ENCODE peak calls at places on chromosome 7, in nine cellular contexts. U is H9, W is HFF-Myc, Y is Caco-2, Q is neural crest cell, S is HFFc6, T is MCF 10A, Z is neural progenitor cell, C is GM13976. M is an unnamed sample.
A peak's percentile ranks its signal among the peaks of the same experiment; 100 is the strongest.

GRCh38 chr7:42285383-42285824 is 48.4 kb upstream of the GLI3 start:
- DNase-seq in S (no peak), Q (no peak), U (no peak), C (no peak), Y (no peak), Z (no peak), T (peak; percentile 15), W (no peak), M (no peak)

GRCh38 chr7:114979388-114979787 is 57.5 kb downstream of the MDFIC start:
- DNase-seq in Y (no peak), C (no peak), U (no peak), S (no peak), T (peak; percentile 76), Q (no peak), Z (no peak), W (no peak), M (no peak)

GRCh38 chr7:81415181-81415580 is 354.7 kb downstream of the HGF start:
- DNase-seq in Q (no peak), T (no peak), C (no peak), W (no peak), Y (no peak), Z (no peak), U (no peak), S (peak; percentile 38), M (no peak)

GRCh38 chr7:98244871-98245270 is 7.2 kb downstream of the TECPR1 start:
- DNase-seq in T (no peak), Z (no peak), Y (no peak), S (no peak), C (peak; percentile 19), W (no peak), U (no peak), Q (no peak), M (no peak)

GRCh38 chr7:154929006-154929726 is 73.8 kb downstream of the PAXIP1 start:
- DNase-seq in C (no peak), S (no peak), T (peak; percentile 37), U (no peak), Q (no peak), W (no peak), Y (no peak), Z (no peak), M (no peak)

GRCh38 chr7:132655071-132655761 is 78.9 kb upstream of the PLXNA4 start:
- DNase-seq in Z (peak; percentile 36), S (no peak), T (no peak), Y (no peak), Q (no peak), W (no peak), U (peak; percentile 53), C (no peak), M (peak; percentile 30)

GRCh38 chr7:117076426-117076943 is 123.2 kb downstream of the ST7 start:
- DNase-seq in Q (no peak), Z (no peak), S (no peak), C (no peak), U (no peak), Y (no peak), T (no peak), W (no peak), M (no peak)

GRCh38 chr7:79320741-79321473 is 132.6 kb downstream of the MAGI2 start:
- DNase-seq in S (no peak), U (no peak), Q (no peak), Y (no peak), Z (no peak), W (no peak), T (no peak), C (no peak), M (no peak)

GRCh38 chr7:39624202-39624807 is 933 bp downstream of the RALA start:
- DNase-seq in Z (peak; percentile 47), C (peak; percentile 53), U (no peak), T (peak; percentile 52), S (no peak), Q (no peak), W (no peak), Y (no peak), M (no peak)

GRCh38 chr7:139714163-139714901 is 63.5 kb downstream of the HIPK2 start:
- DNase-seq in T (no peak), Y (no peak), S (no peak), W (no peak), C (peak; percentile 89), Q (no peak), U (peak; percentile 51), Z (peak; percentile 26), M (peak; percentile 80)

GRCh38 chr7:26681819-26682418 is 182.5 kb downstream of the SKAP2 start:
- DNase-seq in T (peak; percentile 54), U (no peak), Y (no peak), S (peak; percentile 13), C (peak; percentile 10), Q (no peak), W (no peak), Z (no peak), M (no peak)

GRCh38 chr7:9608560-9608959 is 1175.2 kb downstream of the NXPH1 start:
- DNase-seq in Q (no peak), Z (no peak), C (no peak), U (no peak), Y (no peak), T (no peak), W (no peak), S (no peak), M (no peak)

GRCh38 chr7:303425-303824 is 13.5 kb downstream of the FOXL3 start:
- DNase-seq in C (no peak), U (no peak), Z (no peak), Q (no peak), S (no peak), W (no peak), Y (peak; percentile 24), T (no peak), M (no peak)

GRCh38 chr7:138861051-138861450 is 63.1 kb upstream of the ATP6V0A4 start:
- DNase-seq in T (no peak), Y (no peak), Q (no peak), W (no peak), U (no peak), Z (no peak), S (no peak), C (no peak), M (no peak)

GRCh38 chr7:103748680-103749079 is 240.8 kb downstream of the RELN start:
- DNase-seq in Y (no peak), Z (no peak), U (no peak), Q (no peak), S (no peak), W (no peak), T (no peak), C (no peak), M (no peak)

GRCh38 chr7:103751476-103751875 is 238.0 kb downstream of the RELN start:
- DNase-seq in T (no peak), S (no peak), Y (no peak), Q (no peak), Z (no peak), C (no peak), U (no peak), W (no peak), M (no peak)

DNA sequence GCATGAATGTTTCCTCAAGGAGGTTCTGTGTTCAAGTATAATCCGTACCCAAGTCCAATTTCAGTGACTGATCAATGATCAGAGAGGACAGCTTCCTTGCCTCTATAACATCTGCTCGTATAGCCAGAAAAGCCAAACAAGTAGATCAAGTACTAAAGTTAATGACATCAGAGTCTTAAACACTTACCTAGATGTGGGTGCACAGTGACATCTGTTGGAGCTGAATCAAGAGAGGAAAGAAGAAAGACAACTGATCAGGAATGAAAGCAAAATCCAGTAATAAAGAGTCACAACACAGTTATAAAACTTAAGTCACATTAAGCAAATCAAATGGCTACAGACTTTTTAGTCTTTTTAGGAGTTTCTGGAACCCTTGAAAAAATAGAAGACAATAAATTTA is 236.5 kb downstream of the RELN start:
- DNase-seq in T (no peak), C (no peak), Z (no peak), Q (no peak), Y (no peak), S (no peak), W (no peak), U (no peak), M (no peak)
- TF ChIP-seq CTCF in T (peak; percentile 21), C (no peak), Z (no peak), Q (no peak), Y (peak; percentile 28), S (peak; percentile 33), W (no peak), U (no peak), M (no peak)

GRCh38 chr7:99554929-99555328 is 3.0 kb upstream of the FAM200A start:
- DNase-seq in Z (no peak), W (no peak), U (no peak), C (no peak), T (no peak), Q (no peak), S (no peak), Y (no peak), M (no peak)

GRCh38 chr7:99557196-99557607 is 1.2 kb upstream of the ZNF655 start:
- DNase-seq in Z (peak; percentile 16), S (no peak), C (no peak), U (no peak), Y (no peak), Q (no peak), W (no peak), T (no peak), M (no peak)

GRCh38 chr7:99558306-99559275 is at the start of gene ZNF655:
- DNase-seq in S (peak; percentile 77), Q (peak; percentile 94), Z (peak; percentile 96), C (peak; percentile 97), Y (peak; percentile 79), T (peak; percentile 85), U (peak; percentile 94), W (no peak), M (peak; percentile 90)

GRCh38 chr7:99559276-99559915 is 954 bp downstream of the ZNF655 start:
- DNase-seq in Z (no peak), C (no peak), U (no peak), Y (no peak), W (no peak), T (no peak), S (no peak), Q (no peak), M (no peak)

DNA sequence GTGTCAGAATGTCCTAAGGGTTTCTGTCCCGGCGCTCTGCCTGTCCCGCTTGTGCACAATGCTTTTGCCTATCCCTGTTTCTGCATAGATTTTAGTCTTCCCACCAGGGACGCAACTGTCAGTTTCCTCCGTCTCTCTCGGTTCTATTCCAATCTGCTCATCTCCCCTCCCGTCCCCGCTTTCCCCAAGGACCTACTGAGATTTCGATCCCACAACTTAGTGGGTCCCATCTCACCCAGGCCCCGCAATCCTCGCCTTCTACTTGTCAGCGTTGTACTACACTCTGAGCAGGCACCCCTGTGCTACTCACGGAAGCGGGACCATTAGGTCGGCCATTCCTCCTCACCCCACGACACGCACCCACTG is 519 bp upstream of the ZNF655 start:
- DNase-seq in Y (no peak), W (no peak), S (no peak), C (no peak), U (no peak), Q (no peak), Z (no peak), T (no peak), M (no peak)
- TF ChIP-seq CTCF in Y (no peak), W (no peak), S (no peak), C (no peak), U (no peak), Q (no peak), Z (no peak), T (no peak), M (no peak)

GRCh38 chr7:49638166-49638565 is 135.3 kb upstream of the VWC2 start:
- DNase-seq in Q (no peak), U (peak; percentile 36), Y (no peak), T (no peak), C (no peak), S (no peak), W (no peak), Z (no peak), M (no peak)
- TF ChIP-seq CTCF in Q (no peak), U (peak; percentile 50), Y (no peak), T (no peak), C (no peak), S (no peak), W (no peak), Z (peak; percentile 28), M (no peak)

GRCh38 chr7:94301024-94301588 is 93.6 kb upstream of the COL1A2 start:
- DNase-seq in S (peak; percentile 96), C (no peak), Q (peak; percentile 43), W (peak; percentile 90), T (peak; percentile 92), Z (peak; percentile 80), Y (peak; percentile 88), U (peak; percentile 86), M (no peak)
- TF ChIP-seq CTCF in S (peak; percentile 51), C (no peak), Q (no peak), W (no peak), T (no peak), Z (no peak), Y (no peak), U (peak; percentile 28), M (no peak)